ENCODE peak calls at places on chromosomes 16 and 17, in seven cellular contexts. N is colonic mucosa, A is fibroblast of pulmonary artery, R is heart left ventricle, S is tibial artery, Z is AG09309, L is transverse colon. V is an unnamed sample.

GRCh38 chr16:84613408-84614071 is 4.3 kb downstream of the COTL1 start:
- DNase-seq in A (no peak), N (no peak), R (no peak), L (no peak), Z (no peak), S (no peak), V (no peak)

GRCh38 chr17:36934144-36934758 is 3.0 kb upstream of the LHX1 start:
- DNase-seq in Z (no peak), N (no peak), R (no peak), A (no peak), S (no peak), L (no peak), V (no peak)

GRCh38 chr16:55116165-55116894 is 185.7 kb downstream of the IRX5 start:
- DNase-seq in A (no peak), Z (peak), S (peak), R (no peak), L (no peak), N (no peak), V (peak)

GRCh38 chr17:39627717-39628516 is 1.2 kb downstream of the PPP1R1B start:
- DNase-seq in A (no peak), Z (no peak), L (peak), N (peak), S (no peak), R (no peak), V (no peak)

GRCh38 chr17:77501101-77501566 is 360.4 kb downstream of the SEC14L1 start:
- DNase-seq in L (peak), N (no peak), S (peak), A (peak), Z (no peak), R (peak), V (no peak)

GRCh38 chr16:2008009-2008526 is 1.6 kb downstream of the ZNF598 start:
- DNase-seq in A (peak), L (peak), N (peak), S (no peak), Z (peak), R (no peak), V (peak)

GRCh38 chr17:46977348-46977747 is 1.7 kb downstream of the RPRML start:
- DNase-seq in Z (no peak), A (peak), N (peak), R (no peak), S (no peak), L (peak), V (no peak)

GRCh38 chr16:89437251-89437987 is 52.9 kb downstream of the ANKRD11 start:
- DNase-seq in L (no peak), A (no peak), S (no peak), Z (no peak), R (no peak), N (no peak), V (no peak)

GRCh38 chr16:14151256-14152030 is 80.3 kb downstream of the MRTFB start:
- DNase-seq in A (peak), L (no peak), S (no peak), R (no peak), Z (no peak), N (no peak), V (no peak)

GRCh38 chr17:32445497-32445896 is 1.2 kb downstream of the PSMD11 start:
- DNase-seq in L (no peak), N (no peak), R (no peak), A (no peak), S (no peak), Z (no peak), V (no peak)

GRCh38 chr16:1349351-1349750 is 2.3 kb downstream of the TSR3 start:
- DNase-seq in N (no peak), A (no peak), L (no peak), S (no peak), Z (no peak), R (no peak), V (no peak)

GRCh38 chr17:82297280-82297803 is 20.1 kb downstream of the CD7 start:
- DNase-seq in S (peak), L (peak), Z (no peak), N (peak), A (peak), R (peak), V (no peak)

DNA sequence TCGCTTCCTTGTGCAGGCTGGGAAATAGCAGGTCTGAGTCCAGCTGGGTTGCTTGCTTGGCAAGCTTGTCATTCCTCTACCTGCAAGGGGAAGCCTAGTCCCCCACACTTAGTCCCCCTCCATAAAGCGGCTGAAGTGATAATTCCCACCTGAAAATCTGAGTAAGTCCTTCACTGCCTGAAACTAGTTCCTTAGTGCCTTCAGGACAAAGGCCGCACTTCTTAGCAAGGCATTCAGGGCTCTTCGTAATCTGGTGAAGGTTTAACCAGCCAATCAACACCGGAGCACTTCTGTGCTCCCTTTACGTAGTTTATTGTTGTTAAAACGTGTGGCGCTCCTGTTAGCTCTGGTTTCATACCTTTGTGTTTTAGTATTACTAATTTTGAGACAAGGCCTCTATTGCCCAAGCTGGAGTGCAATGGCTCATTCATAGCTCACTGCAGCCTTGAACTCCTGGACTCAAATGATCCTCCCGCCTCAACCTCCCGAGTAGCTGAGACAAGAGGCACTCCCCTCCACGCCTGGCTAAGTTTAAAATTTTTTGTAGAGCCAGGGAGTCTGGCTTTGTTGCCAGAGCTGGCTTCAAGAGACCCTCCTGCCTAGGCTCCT is 841 bp downstream of the PSKH1 start:
- DNase-seq in R (no peak), N (peak), A (no peak), S (no peak), Z (no peak), L (no peak), V (no peak)
- TF ChIP-seq CTCF in R (no peak), N (no peak), A (no peak), S (no peak), Z (no peak), L (no peak), V (no peak)

GRCh38 chr16:70657956-70658355 is 11.6 kb downstream of the IL34 start:
- DNase-seq in L (no peak), N (no peak), S (peak), Z (no peak), A (no peak), R (no peak), V (no peak)

GRCh38 chr16:70656065-70656711 is 9.8 kb downstream of the IL34 start:
- DNase-seq in Z (no peak), S (no peak), R (no peak), A (no peak), L (no peak), N (no peak), V (no peak)

GRCh38 chr16:70653809-70654771 is 7.7 kb downstream of the IL34 start:
- DNase-seq in A (peak), Z (peak), S (peak), L (peak), N (peak), R (peak), V (no peak)

GRCh38 chr16:70658921-70659320 is 12.6 kb downstream of the IL34 start:
- DNase-seq in S (no peak), A (no peak), N (no peak), Z (no peak), L (no peak), R (no peak), V (no peak)

GRCh38 chr16:70656712-70657263 is 10.4 kb downstream of the IL34 start:
- DNase-seq in S (no peak), Z (no peak), L (no peak), A (no peak), N (no peak), R (no peak), V (no peak)
- TF ChIP-seq CTCF in S (no peak), Z (no peak), L (no peak), A (no peak), N (no peak), R (no peak), V (no peak)

GRCh38 chr17:43570518-43570928 is 24.4 kb upstream of the ETV4 start:
- DNase-seq in S (no peak), R (no peak), Z (no peak), A (no peak), L (no peak), N (no peak), V (no peak)
- TF ChIP-seq CTCF in S (no peak), R (no peak), Z (no peak), A (no peak), L (no peak), N (no peak), V (no peak)

DNA sequence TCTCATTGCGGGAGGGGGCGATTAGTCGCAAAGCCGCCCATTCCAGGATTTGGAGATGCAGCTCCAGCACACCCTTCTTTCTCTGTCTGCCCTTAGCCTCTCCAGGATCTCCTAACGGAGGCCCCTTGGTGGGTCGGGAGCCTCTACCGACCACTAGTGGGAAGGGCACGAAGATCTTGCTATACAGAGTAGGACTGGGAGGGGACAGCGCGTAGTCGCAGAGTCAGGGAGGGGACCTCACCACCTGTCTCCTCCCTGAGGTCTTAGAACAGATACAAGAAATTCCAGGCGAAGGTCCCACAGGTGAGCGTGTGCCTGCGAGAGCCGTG is 569 bp upstream of the SMTNL2 start:
- DNase-seq in Z (no peak), N (no peak), L (no peak), A (no peak), S (no peak), R (peak), V (no peak)
- TF ChIP-seq CTCF in Z (peak), N (no peak), L (peak), A (peak), S (no peak), R (peak), V (peak)

DNA sequence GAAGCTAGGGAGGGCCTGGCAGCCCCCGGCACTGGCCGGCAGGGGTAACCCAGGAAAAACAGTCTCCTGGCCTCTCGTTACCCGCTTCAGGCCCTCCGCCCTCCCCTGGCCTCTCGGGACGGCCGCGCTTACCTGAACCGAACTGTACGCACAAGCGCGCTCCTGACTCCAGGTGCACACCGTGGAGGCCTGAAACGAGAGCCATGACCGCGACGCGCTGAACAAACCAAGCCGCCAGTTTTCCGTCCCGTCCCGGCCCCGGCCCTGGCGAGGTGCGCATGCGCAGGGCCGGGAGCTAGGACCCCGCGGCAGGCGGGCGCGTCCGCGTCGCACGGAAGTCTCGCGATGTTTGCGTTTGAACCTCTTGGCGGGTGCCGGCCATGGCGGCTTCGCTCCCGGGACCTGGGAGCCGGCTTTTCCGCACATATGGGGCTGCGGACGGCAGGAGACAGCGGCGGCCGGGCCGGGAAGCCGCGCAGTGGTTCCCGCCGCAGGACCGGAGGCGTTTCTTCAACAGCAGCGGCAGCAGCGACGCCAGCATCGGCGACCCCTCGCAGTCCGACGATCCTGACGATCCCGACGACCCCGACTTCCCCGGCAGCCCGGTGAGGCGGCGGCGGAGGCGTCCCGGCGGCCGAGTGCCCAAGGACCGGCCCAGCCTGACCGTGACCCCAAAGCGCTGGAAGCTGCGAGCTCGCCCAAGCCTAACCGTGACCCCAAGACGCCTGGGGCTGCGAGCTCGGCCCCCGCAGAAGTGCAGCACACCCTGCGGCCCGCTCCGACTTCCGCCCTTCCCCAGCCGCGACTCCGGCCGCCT is at the start of gene HASPIN:
- DNase-seq in A (peak), N (peak), S (peak), R (peak), Z (no peak), L (peak), V (peak)
- TF ChIP-seq CTCF in A (peak), N (no peak), S (peak), R (peak), Z (peak), L (peak), V (peak)

GRCh38 chr16:85686912-85687591 is 1.7 kb downstream of the GINS2 start:
- DNase-seq in N (peak), R (no peak), S (no peak), A (no peak), L (peak), Z (no peak), V (no peak)

GRCh38 chr16:85689285-85689949 is 663 bp upstream of the GINS2 start:
- DNase-seq in N (no peak), S (no peak), Z (no peak), L (no peak), R (no peak), A (no peak), V (no peak)

GRCh38 chr16:85687651-85688471 is 893 bp downstream of the GINS2 start:
- DNase-seq in Z (no peak), N (peak), R (no peak), S (no peak), L (peak), A (no peak), V (no peak)

GRCh38 chr16:85689950-85690320 is 1.2 kb upstream of the GINS2 start:
- DNase-seq in Z (no peak), L (no peak), R (no peak), A (no peak), S (no peak), N (no peak), V (no peak)

GRCh38 chr16:85688586-85689284 is at the start of gene GINS2:
- DNase-seq in Z (peak), R (peak), L (peak), N (peak), A (peak), S (peak), V (peak)
- TF ChIP-seq CTCF in Z (no peak), R (no peak), L (no peak), N (no peak), A (no peak), S (no peak), V (no peak)

V was measured in AG09319.